ENCODE peak calls at places on chromosomes 3 and 15, in nine cellular contexts. Y is HS-5; P is heart left ventricle; E is left lung; G is KBM-7; Z is neuronal stem cell; S is EL; M is activated CD8-positive, alpha-beta T cell treated with anti-CD3 and anti-CD28 coated beads for 36 hours; K is central memory CD4-positive, alpha-beta T cell. X is an unnamed sample.

GRCh38 chr3:52798978-52799476 is 4.4 kb downstream of the ITIH3 start:
- DNase-seq in E (no peak), S (peak; percentile 21), K (peak; percentile 8), Y (no peak), P (no peak), Z (no peak), M (peak; percentile 43), G (peak; percentile 32), X (peak; percentile 30)

GRCh38 chr3:41163399-41163798 is 35.9 kb upstream of the CTNNB1 start:
- DNase-seq in Z (no peak), Y (no peak), G (no peak), E (no peak), S (no peak), P (no peak), K (no peak), M (no peak), X (no peak)

GRCh38 chr15:78928616-78929093 is 16.2 kb downstream of the CTSH start:
- DNase-seq in Z (no peak), Y (no peak), S (no peak), E (no peak), M (no peak), K (no peak), P (no peak), G (no peak), X (no peak)

GRCh38 chr15:78327442-78327841 is 12.7 kb upstream of the CRABP1 start:
- DNase-seq in Y (no peak), E (no peak), M (no peak), Z (no peak), P (no peak), K (no peak), S (no peak), G (no peak), X (no peak)

GRCh38 chr15:55224892-55225291 is 28.2 kb upstream of the RSL24D1 start:
- DNase-seq in M (no peak), K (peak; percentile 45), Y (no peak), S (no peak), P (no peak), E (no peak), G (peak; percentile 37), Z (no peak), X (no peak)

GRCh38 chr15:74202461-74203401 is at the start of gene STRA6:
- DNase-seq in G (peak; percentile 15), Z (peak; percentile 42), M (peak; percentile 42), E (no peak), Y (no peak), S (peak; percentile 37), P (no peak), K (no peak), X (no peak)

GRCh38 chr3:107216711-107217110 is 160.5 kb upstream of the CCDC54 start:
- DNase-seq in K (no peak), M (no peak), G (no peak), Z (no peak), P (peak; percentile 67), S (peak; percentile 94), E (no peak), Y (peak; percentile 72), X (peak; percentile 91)

GRCh38 chr3:45932112-45932511 is 11.2 kb upstream of the CXCR6 start:
- DNase-seq in E (peak; percentile 45), P (no peak), M (no peak), K (no peak), Y (no peak), S (no peak), G (no peak), Z (no peak), X (no peak)

GRCh38 chr15:88288661-88289060 is 32.1 kb upstream of the NTRK3 start:
- DNase-seq in P (no peak), M (no peak), G (no peak), E (no peak), S (no peak), Z (no peak), K (no peak), Y (no peak), X (no peak)

GRCh38 chr3:53478166-53478830 is 16.1 kb upstream of the CACNA1D start:
- DNase-seq in P (no peak), M (no peak), Z (no peak), K (no peak), G (no peak), E (no peak), S (no peak), Y (no peak), X (peak; percentile 3)

GRCh38 chr3:188365978-188366698 is 212.2 kb downstream of the LPP start:
- DNase-seq in Y (no peak), P (no peak), Z (no peak), M (no peak), S (no peak), E (no peak), K (no peak), G (no peak), X (no peak)

GRCh38 chr3:16478516-16478915 is 35.0 kb downstream of the RFTN1 start:
- DNase-seq in Y (no peak), M (no peak), E (no peak), Z (no peak), K (no peak), G (no peak), S (peak; percentile 88), P (no peak), X (peak; percentile 91)

GRCh38 chr3:112074616-112075497 is 11.3 kb upstream of the C3orf52 start:
- DNase-seq in M (peak; percentile 49), K (peak; percentile 65), E (peak; percentile 69), P (no peak), Y (peak; percentile 95), Z (no peak), S (peak; percentile 93), G (no peak), X (peak; percentile 100)

GRCh38 chr3:191329654-191330308 is 545 bp downstream of the UTS2B start:
- DNase-seq in K (no peak), P (peak; percentile 51), S (peak; percentile 63), Z (peak; percentile 47), E (peak; percentile 46), Y (peak; percentile 24), M (peak; percentile 4), G (peak; percentile 56), X (peak; percentile 40)

GRCh38 chr15:88708256-88709054 is 69.6 kb downstream of the ISG20 start:
- DNase-seq in G (peak; percentile 71), S (peak; percentile 34), E (no peak), M (no peak), P (peak; percentile 61), Y (peak; percentile 32), K (no peak), Z (no peak), X (no peak)

GRCh38 chr15:77915261-77915960 is 162.1 kb downstream of the TBC1D2B start:
- DNase-seq in M (no peak), Z (no peak), P (no peak), G (no peak), K (no peak), E (peak; percentile 22), Y (no peak), S (no peak), X (no peak)

GRCh38 chr15:49530106-49530505 is 90.5 kb downstream of the FAM227B start:
- DNase-seq in M (no peak), P (no peak), E (no peak), Z (no peak), G (no peak), K (no peak), Y (no peak), S (peak; percentile 20), X (peak; percentile 3)

GRCh38 chr3:13135811-13136321 is 62.6 kb upstream of the IQSEC1 start:
- DNase-seq in Z (no peak), K (no peak), S (no peak), G (no peak), P (no peak), M (no peak), E (no peak), Y (no peak), X (no peak)

GRCh38 chr3:114569186-114569585 is 275.4 kb downstream of the TIGIT start:
- DNase-seq in E (no peak), P (no peak), Y (peak; percentile 15), S (peak; percentile 50), G (no peak), Z (no peak), K (no peak), M (no peak), X (no peak)

GRCh38 chr3:189954733-189955665 is 165.7 kb downstream of the P3H2 start:
- DNase-seq in M (no peak), S (no peak), K (no peak), Y (no peak), G (no peak), Z (no peak), E (no peak), P (no peak), X (no peak)

GRCh38 chr3:53226142-53226840 is 29.5 kb downstream of the TKT start:
- DNase-seq in K (no peak), G (no peak), P (peak; percentile 8), Z (no peak), M (no peak), E (no peak), Y (no peak), S (no peak), X (no peak)

GRCh38 chr3:107962015-107962414 is 128.8 kb downstream of the CD47 start:
- DNase-seq in K (no peak), M (no peak), Y (no peak), S (no peak), E (no peak), P (no peak), G (no peak), Z (no peak), X (no peak)

GRCh38 chr3:124858275-124858674 is 28.9 kb downstream of the ITGB5 start:
- DNase-seq in Y (no peak), S (no peak), M (no peak), Z (no peak), K (no peak), E (no peak), P (no peak), G (no peak), X (no peak)

GRCh38 chr3:197031315-197032285 is 2.0 kb upstream of the MELTF start:
- DNase-seq in E (peak; percentile 69), G (peak; percentile 83), Z (no peak), P (peak; percentile 88), M (peak; percentile 44), S (peak; percentile 99), K (no peak), Y (peak; percentile 99), X (peak; percentile 99)

GRCh38 chr3:193046369-193046768 is 128.7 kb upstream of the MB21D2 start:
- DNase-seq in K (no peak), G (no peak), Z (no peak), S (no peak), Y (no peak), P (no peak), M (no peak), E (no peak), X (no peak)

GRCh38 chr15:51380999-51381806 is 39.7 kb downstream of the GLDN start:
- DNase-seq in K (no peak), M (peak; percentile 61), P (peak; percentile 59), G (peak; percentile 73), Y (peak; percentile 58), E (peak; percentile 52), Z (peak; percentile 65), S (peak; percentile 77), X (no peak)

GRCh38 chr3:174125267-174125844 is 727.8 kb downstream of the NLGN1 start:
- DNase-seq in K (no peak), G (peak; percentile 24), Y (no peak), P (no peak), S (peak; percentile 59), M (no peak), E (no peak), Z (no peak), X (no peak)

GRCh38 chr15:82044373-82045178 is 1.2 kb downstream of the MEX3B start:
- DNase-seq in Y (peak; percentile 28), M (peak; percentile 61), G (peak; percentile 96), S (peak; percentile 71), K (peak; percentile 28), P (peak; percentile 50), Z (peak; percentile 70), E (peak; percentile 52), X (peak; percentile 44)

GRCh38 chr3:111605493-111605892 is 10.3 kb upstream of the ZBED2 start:
- DNase-seq in Z (no peak), Y (no peak), S (no peak), E (no peak), K (no peak), P (no peak), M (no peak), G (no peak), X (no peak)

GRCh38 chr15:68434021-68434420 is 2.1 kb upstream of the ITGA11 start:
- DNase-seq in Y (no peak), M (no peak), K (no peak), G (no peak), S (no peak), P (no peak), Z (no peak), E (no peak), X (no peak)

GRCh38 chr15:26807517-26808427 is 34.9 kb upstream of the GABRB3 start:
- DNase-seq in E (no peak), M (no peak), S (no peak), G (no peak), Y (no peak), K (no peak), P (no peak), Z (no peak), X (no peak)

X was measured in foreskin keratinocyte.